ENCODE peak calls at places on chromosomes 1 and 21, in seven cellular contexts. One of them, this sample, is unnamed.

GRCh38 chr1:116808476-116809180 is 54.4 kb downstream of the CD2 start:
- DNase-seq in stimulated activated CD8-positive, alpha-beta memory T cell treated with anti-CD3 and anti-CD28 coated beads, Interleukin-2, amount 100 ng/mL, for 48 hours: no peak
- DNase-seq in AG09319: no peak
- DNase-seq in HFFc6: no peak
- DNase-seq in gastrocnemius medialis: no peak
- DNase-seq in stimulated activated CD4-positive, alpha-beta T cell treated with anti-CD3 and anti-CD28 coated beads, Interleukin-1b, Interleukin-23, amount 100 ng/mL, for 1 hour: no peak
- DNase-seq in EL: no peak
- DNase-seq in this sample: no peak

GRCh38 chr1:156741613-156741983 is 710 bp upstream of the MRPL24 start:
- DNase-seq in EL: no peak
- DNase-seq in stimulated activated CD4-positive, alpha-beta T cell treated with anti-CD3 and anti-CD28 coated beads, Interleukin-1b, Interleukin-23, amount 100 ng/mL, for 1 hour: no peak
- DNase-seq in stimulated activated CD8-positive, alpha-beta memory T cell treated with anti-CD3 and anti-CD28 coated beads, Interleukin-2, amount 100 ng/mL, for 48 hours: no peak
- DNase-seq in HFFc6: no peak
- DNase-seq in AG09319: no peak
- DNase-seq in gastrocnemius medialis: no peak
- DNase-seq in this sample: no peak

GRCh38 chr1:40184193-40184592 is 23.0 kb downstream of the RLF start:
- DNase-seq in stimulated activated CD4-positive, alpha-beta T cell treated with anti-CD3 and anti-CD28 coated beads, Interleukin-1b, Interleukin-23, amount 100 ng/mL, for 1 hour: no peak
- DNase-seq in gastrocnemius medialis: no peak
- DNase-seq in EL: no peak
- DNase-seq in HFFc6: no peak
- DNase-seq in stimulated activated CD8-positive, alpha-beta memory T cell treated with anti-CD3 and anti-CD28 coated beads, Interleukin-2, amount 100 ng/mL, for 48 hours: no peak
- DNase-seq in AG09319: no peak
- DNase-seq in this sample: no peak

GRCh38 chr1:2515763-2516080 is 10.7 kb downstream of the PANK4 start:
- DNase-seq in stimulated activated CD4-positive, alpha-beta T cell treated with anti-CD3 and anti-CD28 coated beads, Interleukin-1b, Interleukin-23, amount 100 ng/mL, for 1 hour: no peak
- DNase-seq in HFFc6: no peak
- DNase-seq in AG09319: no peak
- DNase-seq in stimulated activated CD8-positive, alpha-beta memory T cell treated with anti-CD3 and anti-CD28 coated beads, Interleukin-2, amount 100 ng/mL, for 48 hours: no peak
- DNase-seq in EL: no peak
- DNase-seq in gastrocnemius medialis: no peak
- DNase-seq in this sample: no peak

GRCh38 chr21:41596241-41596925 is 88.4 kb upstream of the TMPRSS2 start:
- DNase-seq in AG09319: no peak
- DNase-seq in gastrocnemius medialis: no peak
- DNase-seq in stimulated activated CD8-positive, alpha-beta memory T cell treated with anti-CD3 and anti-CD28 coated beads, Interleukin-2, amount 100 ng/mL, for 48 hours: no peak
- DNase-seq in stimulated activated CD4-positive, alpha-beta T cell treated with anti-CD3 and anti-CD28 coated beads, Interleukin-1b, Interleukin-23, amount 100 ng/mL, for 1 hour: no peak
- DNase-seq in EL: no peak
- DNase-seq in HFFc6: no peak
- DNase-seq in this sample: no peak

GRCh38 chr21:31518580-31518979 is 140.9 kb upstream of the SOD1 start:
- DNase-seq in stimulated activated CD4-positive, alpha-beta T cell treated with anti-CD3 and anti-CD28 coated beads, Interleukin-1b, Interleukin-23, amount 100 ng/mL, for 1 hour: no peak
- DNase-seq in HFFc6: no peak
- DNase-seq in AG09319: no peak
- DNase-seq in EL: no peak
- DNase-seq in gastrocnemius medialis: no peak
- DNase-seq in stimulated activated CD8-positive, alpha-beta memory T cell treated with anti-CD3 and anti-CD28 coated beads, Interleukin-2, amount 100 ng/mL, for 48 hours: no peak
- DNase-seq in this sample: no peak

GRCh38 chr1:12480748-12481362 is 137.2 kb downstream of the DHRS3 start:
- DNase-seq in gastrocnemius medialis: no peak
- DNase-seq in stimulated activated CD4-positive, alpha-beta T cell treated with anti-CD3 and anti-CD28 coated beads, Interleukin-1b, Interleukin-23, amount 100 ng/mL, for 1 hour: no peak
- DNase-seq in HFFc6: peak
- DNase-seq in AG09319: peak
- DNase-seq in stimulated activated CD8-positive, alpha-beta memory T cell treated with anti-CD3 and anti-CD28 coated beads, Interleukin-2, amount 100 ng/mL, for 48 hours: no peak
- DNase-seq in EL: peak
- DNase-seq in this sample: peak

GRCh38 chr1:99566290-99567021 is 79.5 kb upstream of the PALMD start:
- DNase-seq in AG09319: no peak
- DNase-seq in stimulated activated CD8-positive, alpha-beta memory T cell treated with anti-CD3 and anti-CD28 coated beads, Interleukin-2, amount 100 ng/mL, for 48 hours: no peak
- DNase-seq in HFFc6: no peak
- DNase-seq in gastrocnemius medialis: no peak
- DNase-seq in stimulated activated CD4-positive, alpha-beta T cell treated with anti-CD3 and anti-CD28 coated beads, Interleukin-1b, Interleukin-23, amount 100 ng/mL, for 1 hour: no peak
- DNase-seq in EL: no peak
- DNase-seq in this sample: no peak

GRCh38 chr1:12615916-12616708 is 1.9 kb downstream of the DHRS3 start:
- DNase-seq in EL: peak
- DNase-seq in stimulated activated CD4-positive, alpha-beta T cell treated with anti-CD3 and anti-CD28 coated beads, Interleukin-1b, Interleukin-23, amount 100 ng/mL, for 1 hour: no peak
- DNase-seq in HFFc6: peak
- DNase-seq in AG09319: no peak
- DNase-seq in stimulated activated CD8-positive, alpha-beta memory T cell treated with anti-CD3 and anti-CD28 coated beads, Interleukin-2, amount 100 ng/mL, for 48 hours: peak
- DNase-seq in gastrocnemius medialis: peak
- DNase-seq in this sample: no peak

GRCh38 chr21:34850166-34850695 is 181.4 kb downstream of the CLIC6 start:
- DNase-seq in AG09319: no peak
- DNase-seq in EL: no peak
- DNase-seq in stimulated activated CD4-positive, alpha-beta T cell treated with anti-CD3 and anti-CD28 coated beads, Interleukin-1b, Interleukin-23, amount 100 ng/mL, for 1 hour: no peak
- DNase-seq in stimulated activated CD8-positive, alpha-beta memory T cell treated with anti-CD3 and anti-CD28 coated beads, Interleukin-2, amount 100 ng/mL, for 48 hours: no peak
- DNase-seq in gastrocnemius medialis: no peak
- DNase-seq in HFFc6: no peak
- DNase-seq in this sample: no peak

GRCh38 chr1:222979561-222979960 is 163.5 kb downstream of the TLR5 start:
- DNase-seq in gastrocnemius medialis: no peak
- DNase-seq in EL: no peak
- DNase-seq in stimulated activated CD8-positive, alpha-beta memory T cell treated with anti-CD3 and anti-CD28 coated beads, Interleukin-2, amount 100 ng/mL, for 48 hours: no peak
- DNase-seq in HFFc6: no peak
- DNase-seq in stimulated activated CD4-positive, alpha-beta T cell treated with anti-CD3 and anti-CD28 coated beads, Interleukin-1b, Interleukin-23, amount 100 ng/mL, for 1 hour: no peak
- DNase-seq in AG09319: no peak
- DNase-seq in this sample: no peak

GRCh38 chr21:20627594-20627993 is 370.6 kb upstream of the NCAM2 start:
- DNase-seq in stimulated activated CD4-positive, alpha-beta T cell treated with anti-CD3 and anti-CD28 coated beads, Interleukin-1b, Interleukin-23, amount 100 ng/mL, for 1 hour: no peak
- DNase-seq in gastrocnemius medialis: no peak
- DNase-seq in stimulated activated CD8-positive, alpha-beta memory T cell treated with anti-CD3 and anti-CD28 coated beads, Interleukin-2, amount 100 ng/mL, for 48 hours: no peak
- DNase-seq in EL: no peak
- DNase-seq in HFFc6: no peak
- DNase-seq in AG09319: no peak
- DNase-seq in this sample: no peak

This sample was measured in astrocyte.